ENCODE peak calls at places on chromosomes 7 and 10, in nine cellular contexts. P is heart left ventricle, G is IMR-90, R is HCT116, N is adrenal gland, F is tibial nerve, Y is GM12878, Z is uterus, D is GM12891. U is an unnamed sample.

GRCh38 chr7:94393251-94393758 is 1.4 kb upstream of the COL1A2 start:
- DNase-seq in P (no peak), G (peak), R (no peak), N (no peak), F (peak), Y (no peak), Z (peak), D (no peak), U (no peak)

GRCh38 chr7:41189866-41190265 is 513.0 kb downstream of the INHBA start:
- DNase-seq in P (no peak), G (peak), R (peak), N (no peak), F (no peak), Y (no peak), Z (no peak), D (no peak), U (no peak)

GRCh38 chr7:143494622-143495021 is 16.9 kb downstream of the TAS2R41 start:
- DNase-seq in P (no peak), G (peak), R (no peak), N (no peak), F (no peak), Y (no peak), Z (no peak), D (no peak), U (no peak)

GRCh38 chr10:114064151-114065045 is 20.7 kb downstream of the ADRB1 start:
- DNase-seq in P (no peak), G (no peak), R (no peak), N (peak), F (no peak), Y (no peak), Z (no peak), D (no peak), U (no peak)

GRCh38 chr7:113891828-113892227 is 27.0 kb downstream of the PPP1R3A start:
- DNase-seq in P (no peak), G (peak), R (no peak), N (no peak), F (no peak), Y (no peak), Z (no peak), D (no peak), U (no peak)

GRCh38 chr7:35906191-35906908 is 105.5 kb downstream of the SEPTIN7 start:
- DNase-seq in P (no peak), G (peak), R (peak), N (peak), F (no peak), Y (peak), Z (peak), D (peak), U (peak)

GRCh38 chr10:132836832-132837540 is 51.0 kb upstream of the NKX6-2 start:
- DNase-seq in P (no peak), G (peak), R (no peak), N (peak), F (no peak), Y (no peak), Z (no peak), D (peak), U (peak)

GRCh38 chr7:3154881-3155494 is 111.3 kb upstream of the CARD11 start:
- DNase-seq in P (no peak), G (peak), R (peak), N (peak), F (no peak), Y (peak), Z (no peak), D (no peak), U (no peak)

GRCh38 chr10:103658049-103658577 is 164.6 kb downstream of the NEURL1 start:
- DNase-seq in P (no peak), G (no peak), R (no peak), N (no peak), F (no peak), Y (no peak), Z (no peak), D (no peak), U (no peak)

GRCh38 chr7:36889182-36889581 is 164.9 kb upstream of the AOAH start:
- DNase-seq in P (no peak), G (no peak), R (no peak), N (no peak), F (no peak), Y (no peak), Z (no peak), D (no peak), U (no peak)

GRCh38 chr10:60426425-60426824 is 36.8 kb upstream of the ANK3 start:
- DNase-seq in P (no peak), G (peak), R (no peak), N (no peak), F (no peak), Y (no peak), Z (no peak), D (no peak), U (no peak)

GRCh38 chr7:158083526-158084310 is 503.9 kb downstream of the PTPRN2 start:
- DNase-seq in P (no peak), G (no peak), R (no peak), N (no peak), F (no peak), Y (no peak), Z (no peak), D (no peak), U (no peak)

GRCh38 chr7:14125998-14126397 is 136.5 kb upstream of the ETV1 start:
- DNase-seq in P (no peak), G (peak), R (no peak), N (no peak), F (no peak), Y (no peak), Z (no peak), D (no peak), U (no peak)

GRCh38 chr7:40134428-40135423 is at the start of the genes MPLKIP and SUGCT:
- DNase-seq in P (peak), G (peak), R (peak), N (peak), F (peak), Y (peak), Z (peak), D (peak), U (peak)

GRCh38 chr7:77950548-77950947 is 152.0 kb downstream of the PHTF2 start:
- DNase-seq in P (no peak), G (no peak), R (no peak), N (no peak), F (no peak), Y (no peak), Z (no peak), D (no peak), U (no peak)

GRCh38 chr7:154427527-154427926 is 375.3 kb downstream of the DPP6 start:
- DNase-seq in P (no peak), G (no peak), R (no peak), N (no peak), F (no peak), Y (no peak), Z (no peak), D (no peak), U (no peak)

GRCh38 chr10:70534281-70534680 is 55.7 kb downstream of the PALD1 start:
- DNase-seq in P (no peak), G (no peak), R (no peak), N (no peak), F (no peak), Y (no peak), Z (no peak), D (no peak), U (no peak)

GRCh38 chr10:61757525-61758397 is 95.0 kb downstream of the CABCOCO1 start:
- DNase-seq in P (no peak), G (peak), R (no peak), N (no peak), F (no peak), Y (no peak), Z (no peak), D (no peak), U (no peak)

GRCh38 chr7:74104702-74105101 is 21.1 kb downstream of the LIMK1 start:
- DNase-seq in P (no peak), G (peak), R (peak), N (no peak), F (no peak), Y (no peak), Z (no peak), D (no peak), U (no peak)

GRCh38 chr10:17984056-17984455 is 32.3 kb downstream of the SLC39A12 start:
- DNase-seq in P (no peak), G (peak), R (peak), N (no peak), F (no peak), Y (peak), Z (no peak), D (peak), U (no peak)

GRCh38 chr7:322111-322671 is 32.2 kb downstream of the FOXL3 start:
- DNase-seq in P (peak), G (peak), R (peak), N (peak), F (peak), Y (no peak), Z (peak), D (peak), U (peak)

GRCh38 chr7:40990841-40991240 is 712.0 kb downstream of the INHBA start:
- DNase-seq in P (no peak), G (no peak), R (no peak), N (no peak), F (no peak), Y (no peak), Z (no peak), D (no peak), U (no peak)

GRCh38 chr10:1377756-1378397 is 321.7 kb downstream of the WDR37 start:
- DNase-seq in P (no peak), G (no peak), R (no peak), N (no peak), F (no peak), Y (no peak), Z (no peak), D (no peak), U (no peak)

GRCh38 chr10:28302668-28303488 is at the start of gene MPP7:
- DNase-seq in P (peak), G (peak), R (peak), N (peak), F (peak), Y (peak), Z (peak), D (peak), U (peak)
- TF ChIP-seq POLR2A in P (no peak), G (no peak), R (no peak), N (peak), F (no peak), Y (no peak), Z (no peak), D (no peak), U (no peak)

GRCh38 chr10:74150151-74151056 is at the start of gene AP3M1:
- DNase-seq in P (peak), G (no peak), R (no peak), N (peak), F (peak), Y (peak), Z (peak), D (peak), U (peak)
- TF ChIP-seq POLR2A in P (no peak), G (no peak), R (peak), N (no peak), F (no peak), Y (peak), Z (peak), D (peak), U (no peak)

DNA sequence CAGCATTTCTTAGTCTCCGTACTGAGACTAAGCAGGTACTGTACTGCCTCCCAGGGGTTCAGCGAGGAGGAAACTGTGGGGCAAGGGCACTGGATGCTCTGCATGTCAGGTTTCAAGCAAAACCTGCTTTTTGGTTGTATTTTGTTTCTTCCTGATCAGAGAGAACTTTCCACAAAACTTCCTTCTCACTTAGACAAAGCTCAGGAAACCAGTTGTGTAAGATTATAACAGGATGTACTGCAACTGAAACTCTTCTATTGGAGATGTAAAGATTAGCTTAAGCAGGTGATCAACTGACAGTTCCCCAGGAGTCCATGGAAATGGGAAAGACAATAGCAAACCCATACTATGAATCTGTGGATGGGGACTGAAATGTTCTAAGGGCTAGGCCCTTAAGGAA is 67.3 kb downstream of the PLCE1 start:
- DNase-seq in P (no peak), G (no peak), R (no peak), N (no peak), F (no peak), Y (no peak), Z (no peak), D (no peak), U (no peak)
- TF ChIP-seq POLR2A in P (no peak), G (no peak), R (no peak), N (no peak), F (no peak), Y (no peak), Z (no peak), D (no peak), U (no peak)

GRCh38 chr7:47737606-47738005 is 155.7 kb upstream of the TNS3 start:
- DNase-seq in P (no peak), G (no peak), R (no peak), N (no peak), F (no peak), Y (no peak), Z (no peak), D (no peak), U (no peak)

GRCh38 chr7:47735431-47736345 is 153.8 kb upstream of the TNS3 start:
- DNase-seq in P (no peak), G (no peak), R (no peak), N (no peak), F (no peak), Y (no peak), Z (no peak), D (no peak), U (no peak)

GRCh38 chr7:47738563-47739166 is 156.8 kb upstream of the TNS3 start:
- DNase-seq in P (no peak), G (no peak), R (no peak), N (no peak), F (no peak), Y (no peak), Z (no peak), D (no peak), U (no peak)

GRCh38 chr7:47734949-47735291 is 153.0 kb upstream of the TNS3 start:
- DNase-seq in P (no peak), G (no peak), R (no peak), N (no peak), F (no peak), Y (no peak), Z (no peak), D (no peak), U (no peak)

DNA sequence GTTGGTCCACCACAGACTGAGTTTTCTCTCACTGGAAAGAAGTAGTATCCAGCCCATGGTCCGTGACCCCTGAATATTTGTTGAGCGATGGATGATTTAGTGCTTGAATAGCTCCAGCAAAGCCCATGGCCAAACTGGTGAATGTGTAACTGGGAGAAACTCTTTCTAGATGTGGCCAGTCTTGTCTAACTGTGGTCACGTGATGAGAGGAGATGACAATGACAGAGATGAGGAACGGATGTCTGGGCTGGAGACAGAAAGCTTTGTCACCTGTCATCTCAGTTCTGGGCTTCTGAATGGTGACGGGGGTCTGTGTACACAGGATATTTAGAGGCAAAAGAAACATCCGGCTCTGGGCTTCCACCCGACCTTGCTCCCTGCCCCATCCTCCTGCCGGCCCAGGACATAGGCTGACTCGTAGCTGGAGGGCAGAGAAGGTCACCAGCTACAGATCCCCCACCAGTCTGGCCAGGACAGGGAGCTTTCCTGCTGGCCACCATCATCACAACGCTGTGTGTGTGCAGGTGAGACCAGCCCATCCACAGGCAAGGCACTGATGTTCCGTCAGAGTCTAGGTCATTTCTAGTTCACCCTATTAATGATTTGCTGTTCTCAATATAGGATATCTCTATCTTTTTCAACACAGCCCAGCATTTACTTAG is 152.5 kb upstream of the TNS3 start:
- DNase-seq in P (no peak), G (no peak), R (no peak), N (no peak), F (no peak), Y (no peak), Z (no peak), D (no peak), U (no peak)
- TF ChIP-seq POLR2A in P (no peak), G (no peak), R (no peak), N (no peak), F (no peak), Y (no peak), Z (no peak), D (no peak), U (no peak)